ENCODE peak calls at places on chromosomes 6 and 20, in five cellular contexts. V is Karpas-422, W is BJ, S is heart left ventricle, B is choroid plexus epithelial cell. D is an unnamed sample.

GRCh38 chr6:139473239-139473701 is 98.8 kb upstream of the CITED2 start:
- DNase-seq in W (no peak), V (no peak), S (no peak), B (peak; percentile 86), D (no peak)

GRCh38 chr6:125780540-125781306 is 10.0 kb upstream of the NCOA7 start:
- DNase-seq in W (no peak), B (peak; percentile 87), S (peak; percentile 42), V (peak; percentile 91), D (peak; percentile 57)

GRCh38 chr6:90274481-90275030 is 22.1 kb downstream of the BACH2 start:
- DNase-seq in V (no peak), W (no peak), B (no peak), S (no peak), D (no peak)

GRCh38 chr6:53647437-53648094 is 18.0 kb downstream of the KLHL31 start:
- DNase-seq in V (peak; percentile 65), B (peak; percentile 20), W (no peak), S (no peak), D (no peak)

GRCh38 chr6:7970616-7971015 is 60.0 kb upstream of the TXNDC5 start:
- DNase-seq in W (no peak), S (no peak), B (no peak), V (no peak), D (no peak)

GRCh38 chr20:1667510-1668085 is 10.0 kb upstream of the SIRPG start:
- DNase-seq in B (no peak), S (no peak), W (no peak), V (no peak), D (no peak)

GRCh38 chr6:160110724-160111123 is 10.9 kb upstream of the SLC22A1 start:
- DNase-seq in B (peak; percentile 84), S (no peak), W (no peak), V (no peak), D (no peak)

GRCh38 chr20:57902478-57902877 is 192.7 kb upstream of the PMEPA1 start:
- DNase-seq in W (no peak), S (no peak), V (no peak), B (peak; percentile 75), D (no peak)

GRCh38 chr6:106629103-106629858 is at the start of the genes QRSL1 and RTN4IP1:
- DNase-seq in B (peak; percentile 94), W (peak; percentile 63), V (peak; percentile 97), S (peak; percentile 88), D (peak; percentile 67)

GRCh38 chr20:31712112-31712553 is 10.5 kb downstream of the BCL2L1 start:
- DNase-seq in S (peak; percentile 73), V (no peak), B (no peak), W (no peak), D (no peak)

GRCh38 chr20:61331542-61331941 is 79.5 kb downstream of the CDH4 start:
- DNase-seq in B (no peak), S (peak; percentile 14), V (no peak), W (no peak), D (no peak)

GRCh38 chr6:137277971-137278602 is 58.9 kb upstream of the IFNGR1 start:
- DNase-seq in B (peak; percentile 64), S (no peak), V (no peak), W (peak; percentile 47), D (peak; percentile 72)

GRCh38 chr6:2630362-2630761 is 120.4 kb downstream of the MYLK4 start:
- DNase-seq in V (no peak), B (peak; percentile 98), W (peak; percentile 58), S (peak; percentile 28), D (peak; percentile 97)

GRCh38 chr6:40912158-40912946 is 126.7 kb downstream of the UNC5CL start:
- DNase-seq in W (no peak), S (peak; percentile 46), B (peak; percentile 36), V (peak; percentile 76), D (no peak)

GRCh38 chr6:107064579-107065065 is 36.6 kb downstream of the MTRES1 start:
- DNase-seq in V (no peak), B (peak; percentile 89), W (no peak), S (peak; percentile 46), D (peak; percentile 45)

GRCh38 chr6:136791296-136792065 is 796 bp downstream of the MAP3K5 start:
- DNase-seq in W (no peak), V (peak; percentile 59), S (peak; percentile 46), B (peak; percentile 73), D (no peak)

GRCh38 chr6:45507156-45507555 is 129.4 kb upstream of the SUPT3H start:
- DNase-seq in W (no peak), S (no peak), V (no peak), B (peak; percentile 19), D (no peak)

GRCh38 chr20:37823276-37823980 is 79.5 kb upstream of the VSTM2L start:
- DNase-seq in S (no peak), V (no peak), W (no peak), B (peak; percentile 72), D (no peak)

GRCh38 chr20:7497985-7498384 is 442.3 kb downstream of the HAO1 start:
- DNase-seq in V (no peak), B (peak; percentile 94), W (no peak), S (no peak), D (peak; percentile 83)

GRCh38 chr20:50354690-50355592 is 155.2 kb upstream of the PTPN1 start:
- DNase-seq in V (no peak), S (no peak), B (no peak), W (no peak), D (no peak)

GRCh38 chr6:18216411-18216810 is 47.9 kb downstream of the DEK start:
- DNase-seq in S (no peak), B (peak; percentile 87), W (peak; percentile 28), V (no peak), D (no peak)

GRCh38 chr6:224350-224749 is 67.9 kb upstream of the DUSP22 start:
- DNase-seq in B (no peak), W (no peak), S (no peak), V (no peak), D (no peak)

GRCh38 chr6:20875369-20875963 is 341.2 kb downstream of the CDKAL1 start:
- DNase-seq in W (no peak), B (peak; percentile 83), V (no peak), S (no peak), D (peak; percentile 43)

GRCh38 chr6:6711832-6712231 is 123.3 kb downstream of the LY86 start:
- DNase-seq in B (no peak), V (no peak), S (no peak), W (no peak), D (no peak)

GRCh38 chr6:6712979-6713514 is 124.5 kb downstream of the LY86 start:
- DNase-seq in W (no peak), V (no peak), B (no peak), S (no peak), D (no peak)

GRCh38 chr6:6714498-6715360 is 126.2 kb downstream of the LY86 start:
- DNase-seq in W (no peak), S (no peak), B (no peak), V (no peak), D (no peak)

GRCh38 chr6:6713660-6714446 is 125.3 kb downstream of the LY86 start:
- DNase-seq in W (no peak), S (no peak), V (no peak), B (peak; percentile 45), D (no peak)

GRCh38 chr6:6712258-6712978 is 123.9 kb downstream of the LY86 start:
- DNase-seq in B (peak; percentile 79), V (no peak), W (no peak), S (no peak), D (peak; percentile 70)
- H3K4me3 ChIP-seq in B (no peak overlapping the region), V (no peak overlapping the region), W (no peak overlapping the region), S (no peak overlapping the region), D (no peak overlapping the region)

GRCh38 chr6:134316733-134317431 is 1.0 kb downstream of the SGK1 start:
- DNase-seq in W (no peak), S (no peak), V (no peak), B (no peak), D (no peak)
- H3K4me3 ChIP-seq in W (peak overlapping the region; percentile 42), S (peak overlapping the region; percentile 62), V (no peak overlapping the region), B (peak overlapping the region; percentile 72), D (no peak overlapping the region)

GRCh38 chr6:34556031-34556471 is at the start of gene SPDEF:
- DNase-seq in B (peak; percentile 21), W (no peak), S (no peak), V (no peak), D (no peak)

GRCh38 chr6:34553750-34554149 is 2.4 kb downstream of the SPDEF start:
- DNase-seq in B (no peak), S (no peak), V (no peak), W (no peak), D (no peak)

GRCh38 chr6:34553146-34553545 is 3.0 kb downstream of the SPDEF start:
- DNase-seq in V (no peak), W (no peak), B (no peak), S (no peak), D (no peak)

GRCh38 chr6:34555328-34555727 is 801 bp downstream of the SPDEF start:
- DNase-seq in B (no peak), S (no peak), V (no peak), W (no peak), D (no peak)

GRCh38 chr6:34554593-34555322 is 1.4 kb downstream of the SPDEF start:
- DNase-seq in V (no peak), W (no peak), S (no peak), B (no peak), D (no peak)
- H3K4me3 ChIP-seq in V (no peak overlapping the region), W (no peak overlapping the region), S (no peak overlapping the region), B (no peak overlapping the region), D (no peak overlapping the region)

DNA sequence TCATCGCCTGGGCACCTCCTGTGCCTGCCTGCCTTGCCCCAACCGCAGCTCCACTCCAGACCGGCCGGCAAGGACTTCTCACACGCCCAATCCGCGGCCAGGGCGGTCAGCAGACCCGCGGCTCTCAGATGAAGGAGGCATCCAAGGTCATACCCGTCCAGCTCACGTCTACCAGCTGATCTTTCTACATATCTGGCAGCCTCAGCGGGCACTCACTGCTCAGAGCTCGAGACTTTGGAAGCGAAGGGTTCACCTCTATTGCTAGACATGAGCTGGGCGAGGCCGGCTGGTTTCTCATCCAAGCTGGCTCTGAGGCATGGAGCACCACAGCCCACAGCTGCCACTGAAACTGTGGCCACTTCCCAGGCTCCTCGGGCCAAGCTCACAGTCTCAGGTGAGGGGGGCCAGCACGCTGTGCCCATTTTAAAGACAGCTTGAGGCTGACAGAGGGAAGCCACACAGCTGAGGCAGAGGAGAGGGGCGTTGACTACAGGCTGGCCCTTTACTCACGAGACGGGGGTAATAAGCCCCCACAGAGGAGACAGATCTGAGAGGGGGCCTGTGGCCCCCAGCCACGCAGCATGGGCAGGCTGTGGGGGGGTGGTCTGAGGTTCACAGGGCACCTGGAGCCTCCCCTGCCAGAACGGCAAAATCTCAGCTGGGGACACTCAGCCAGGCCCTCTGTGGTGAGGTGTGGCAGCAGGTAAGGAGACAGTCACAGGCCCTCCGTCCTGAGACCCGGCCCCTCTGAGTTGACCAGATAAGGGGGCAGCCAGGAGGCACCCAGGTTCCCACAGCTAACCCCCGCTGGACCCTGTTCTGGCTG is 2.0 kb downstream of the LAMA5 start:
- DNase-seq in W (no peak), B (no peak), S (peak; percentile 74), V (no peak), D (no peak)
- H3K4me3 ChIP-seq in W (no peak overlapping the region), B (peak overlapping the region; percentile 65), S (peak overlapping the region; percentile 96), V (no peak overlapping the region), D (peak overlapping the region; percentile 95)

GRCh38 chr6:77604476-77604875 is 48.4 kb upstream of the MEI4 start:
- DNase-seq in W (no peak), V (no peak), B (no peak), S (no peak), D (no peak)
- H3K4me3 ChIP-seq in W (no peak overlapping the region), V (no peak overlapping the region), B (no peak overlapping the region), S (no peak overlapping the region), D (no peak overlapping the region)

GRCh38 chr6:37242042-37242428 is 15.5 kb upstream of the TBC1D22B start:
- DNase-seq in W (no peak), S (no peak), B (no peak), V (no peak), D (no peak)
- H3K4me3 ChIP-seq in W (no peak overlapping the region), S (no peak overlapping the region), B (no peak overlapping the region), V (no peak overlapping the region), D (no peak overlapping the region)